ENCODE peak calls at places on chromosomes 7 and 10, in five cellular contexts. W, G, B, F and P are unnamed samples.

GRCh38 chr10:72852428-72852827 is 41.1 kb upstream of the OIT3 start:
- DNase-seq in W (no peak), G (no peak), B (no peak), F (no peak), P (no peak)

GRCh38 chr7:98418636-98419315 is 17.9 kb upstream of the BAIAP2L1 start:
- DNase-seq in W (no peak), G (peak; percentile 77), B (no peak), F (no peak), P (no peak)

GRCh38 chr7:47253650-47254080 is 328.2 kb downstream of the TNS3 start:
- DNase-seq in W (peak; percentile 50), G (peak; percentile 46), B (peak; percentile 44), F (peak; percentile 77), P (peak; percentile 38)

GRCh38 chr10:88152720-88153119 is 289.3 kb downstream of the PTEN start:
- DNase-seq in W (no peak), G (peak; percentile 68), B (no peak), F (no peak), P (no peak)

GRCh38 chr7:19665399-19666008 is 43.3 kb downstream of the POLR1F start:
- DNase-seq in W (peak; percentile 14), G (peak; percentile 1), B (no peak), F (no peak), P (no peak)

GRCh38 chr10:122696687-122697086 is 3.0 kb downstream of the C10orf120 start:
- DNase-seq in W (no peak), G (no peak), B (no peak), F (no peak), P (no peak)

GRCh38 chr10:21516270-21517131 is 9.0 kb downstream of the SKIDA1 start:
- DNase-seq in W (peak; percentile 75), G (no peak), B (peak; percentile 62), F (peak; percentile 91), P (peak; percentile 66)

GRCh38 chr10:16891375-16892313 is 74.4 kb upstream of the RSU1 start:
- DNase-seq in W (peak; percentile 86), G (peak; percentile 18), B (peak; percentile 68), F (peak; percentile 82), P (peak; percentile 54)

GRCh38 chr7:150378115-150378852 is 846 bp upstream of the ZNF775 start:
- DNase-seq in W (peak; percentile 94), G (peak; percentile 20), B (peak; percentile 55), F (peak; percentile 69), P (no peak)

GRCh38 chr10:110912374-110912773 is 6.6 kb downstream of the BBIP1 start:
- DNase-seq in W (no peak), G (peak; percentile 42), B (no peak), F (no peak), P (no peak)

GRCh38 chr7:32108651-32109050 is 38.4 kb upstream of the PDE1C start:
- DNase-seq in W (no peak), G (no peak), B (no peak), F (no peak), P (peak; percentile 21)

GRCh38 chr7:74709880-74710671 is 52.6 kb downstream of the GTF2I start:
- DNase-seq in W (no peak), G (no peak), B (no peak), F (no peak), P (no peak)
- TF ChIP-seq CTCF in W (peak; percentile 7), G (peak; percentile 45), B (no peak), F (no peak), P (no peak)

GRCh38 chr7:41879113-41879385 is 176.2 kb upstream of the INHBA start:
- DNase-seq in W (no peak), G (no peak), B (no peak), F (no peak), P (no peak)
- H3K27me3 ChIP-seq in W (no peaks in the 10 kb centered on the region), G (no peaks in the 10 kb centered on the region), B (peaks cover 9% of the 10 kb centered on the region), F (no peaks in the 10 kb centered on the region), P (no peaks in the 10 kb centered on the region)

DNA sequence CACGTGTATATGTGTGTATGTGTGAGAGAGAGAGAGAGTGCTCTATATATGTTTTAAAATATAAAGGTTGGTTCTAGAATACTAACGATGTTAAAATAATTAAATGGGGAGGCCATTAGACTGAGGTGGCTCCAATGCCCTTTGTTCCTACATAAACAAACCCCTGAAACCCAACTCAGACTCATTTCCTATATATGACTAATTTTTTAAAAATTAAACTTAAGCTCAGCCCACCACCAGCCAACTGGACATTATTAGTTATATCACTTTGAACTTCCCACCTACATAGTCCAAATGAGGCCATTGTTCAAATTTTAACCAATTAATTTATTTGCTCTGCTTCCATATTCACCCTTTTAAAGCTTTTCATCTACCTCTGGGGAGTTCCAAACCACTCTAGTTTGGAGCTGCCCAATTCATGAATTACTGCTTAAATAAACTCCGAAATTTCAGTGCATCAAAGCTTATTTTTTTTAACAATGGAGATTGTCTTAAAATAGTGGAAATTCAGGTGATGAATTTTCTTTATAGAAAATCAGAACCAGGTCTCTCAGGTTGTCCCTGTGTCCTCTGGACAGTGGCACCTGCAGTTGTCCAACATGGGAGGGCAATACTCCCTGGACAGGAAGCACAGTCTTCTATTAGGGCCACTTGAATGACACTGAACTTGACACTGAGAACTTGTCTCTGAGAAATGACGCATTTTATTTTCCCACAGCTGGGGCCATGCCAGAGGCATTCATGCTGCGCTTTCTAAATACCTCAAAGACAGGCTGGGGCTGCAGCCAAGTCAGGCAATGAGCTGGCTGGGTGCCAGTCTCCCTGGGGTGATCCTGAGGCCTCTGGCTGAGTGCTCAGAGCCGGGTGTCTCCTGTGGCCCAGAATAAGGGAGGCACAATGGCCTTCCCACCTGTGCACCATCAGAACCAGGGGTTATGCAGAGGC is 109.5 kb upstream of the TMEM72 start:
- DNase-seq in W (no peak), G (peak; percentile 82), B (peak; percentile 93), F (peak; percentile 82), P (peak; percentile 91)
- H3K27ac ChIP-seq in W (no peak overlapping the region), G (peak overlapping the region; percentile 47), B (peak overlapping the region; percentile 74), F (no peak overlapping the region), P (peak overlapping the region; percentile 22)

GRCh38 chr10:63523015-63523414 is 1.8 kb downstream of the REEP3 start:
- DNase-seq in W (no peak), G (no peak), B (no peak), F (no peak), P (no peak)

GRCh38 chr10:63518690-63519288 is 2.4 kb upstream of the REEP3 start:
- DNase-seq in W (no peak), G (no peak), B (no peak), F (no peak), P (no peak)

GRCh38 chr10:63522129-63522687 is 1.0 kb downstream of the REEP3 start:
- DNase-seq in W (no peak), G (no peak), B (no peak), F (no peak), P (no peak)

GRCh38 chr10:63520463-63521388 is 475 bp upstream of the REEP3 start:
- DNase-seq in W (peak; percentile 90), G (no peak), B (peak; percentile 76), F (peak; percentile 85), P (peak; percentile 63)

DNA sequence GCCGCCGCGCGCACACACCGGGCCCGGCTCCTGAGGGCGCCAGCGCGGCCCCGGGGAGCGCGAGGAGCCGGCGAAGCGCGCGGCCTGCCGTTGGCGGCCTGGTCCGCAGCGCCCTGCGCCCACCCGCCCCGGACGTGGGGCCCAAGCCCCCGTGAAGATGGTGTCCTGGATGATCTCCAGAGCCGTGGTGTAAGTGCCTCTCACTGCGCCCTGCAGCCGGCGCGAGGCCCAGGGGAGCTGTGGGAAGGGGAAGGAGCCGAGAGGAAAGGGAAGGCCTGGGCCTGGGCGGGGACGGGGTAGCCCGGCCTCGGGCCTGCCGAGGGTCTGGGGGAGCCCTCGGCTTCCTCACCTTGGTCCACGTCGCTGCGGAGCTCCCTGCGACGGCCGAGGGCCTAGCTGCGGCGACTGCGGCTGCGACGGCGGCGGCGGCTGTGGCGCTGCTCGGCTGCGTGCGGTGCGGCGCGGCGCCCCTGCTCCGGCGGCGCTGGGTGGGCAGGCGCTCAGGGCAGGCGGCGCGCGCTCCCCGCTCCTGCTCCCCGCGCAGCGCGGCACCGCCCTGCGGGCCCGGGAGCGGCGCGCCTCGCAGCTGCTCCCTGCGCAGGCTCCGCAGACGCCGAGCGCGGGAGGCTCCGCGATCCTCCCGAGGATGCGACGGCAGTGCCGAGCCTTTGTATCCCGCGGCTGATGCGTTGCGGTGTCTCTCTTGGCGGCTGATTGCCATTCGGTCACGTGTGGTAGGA is at the start of gene REEP3:
- DNase-seq in W (peak; percentile 95), G (peak; percentile 29), B (peak; percentile 70), F (peak; percentile 86), P (peak; percentile 72)
- TF ChIP-seq CTCF in W (no peak), G (no peak), B (no peak), F (no peak), P (no peak)

GRCh38 chr10:23694446-23694920 is 255.6 kb downstream of the OTUD1 start:
- DNase-seq in W (peak; percentile 78), G (no peak), B (no peak), F (no peak), P (no peak)
- H3K27me3 ChIP-seq in W (peaks cover 100% of the 10 kb centered on the region), G (peaks cover 6% of the 10 kb centered on the region), B (peaks cover 90% of the 10 kb centered on the region), F (peaks cover 3% of the 10 kb centered on the region), P (peaks cover 90% of the 10 kb centered on the region)

GRCh38 chr10:11209810-11210141 is 192.1 kb downstream of the CELF2 start:
- DNase-seq in W (no peak), G (no peak), B (no peak), F (no peak), P (no peak)
- H3K27ac ChIP-seq in W (no peak overlapping the region), G (no peak overlapping the region), B (peak overlapping the region; percentile 58), F (no peak overlapping the region), P (peak overlapping the region; percentile 58)